ENCODE peak calls at places on chromosomes 11 and 22, in five cellular contexts. D is activated CD4-positive, CD25-positive, alpha-beta regulatory T cell treated with anti-CD3 and anti-CD28 coated beads, Interleukin-2, amount 50 U/mL, for 72 hours; B is activated CD8-positive, alpha-beta memory T cell treated with anti-CD3 and anti-CD28 coated beads for 1 hour; M is neuronal stem cell; P is cardiac fibroblast. J is an unnamed sample.

GRCh38 chr11:93322207-93322606 is 8.3 kb upstream of the DEUP1 start:
- DNase-seq in P (no peak), D (no peak), B (no peak), M (no peak), J (no peak)

GRCh38 chr22:43158778-43159483 is 7.6 kb downstream of the TSPO start:
- DNase-seq in P (no peak), B (no peak), M (no peak), D (no peak), J (no peak)

GRCh38 chr11:94129505-94130335 is 1.1 kb downstream of the PANX1 start:
- DNase-seq in M (no peak), D (no peak), B (peak), P (peak), J (no peak)

GRCh38 chr11:72655014-72655413 is 19.2 kb downstream of the PDE2A start:
- DNase-seq in B (no peak), P (no peak), M (no peak), D (no peak), J (no peak)

GRCh38 chr22:26417406-26417805 is 11.7 kb upstream of the ASPHD2 start:
- DNase-seq in P (no peak), D (no peak), M (no peak), B (no peak), J (no peak)

GRCh38 chr11:297666-298405 is 1.5 kb downstream of the IFITM5 start:
- DNase-seq in P (no peak), D (peak), B (no peak), M (no peak), J (no peak)

GRCh38 chr11:68010058-68011041 is at the start of gene ALDH3B1:
- DNase-seq in M (no peak), D (no peak), B (no peak), P (peak), J (no peak)

GRCh38 chr11:78961938-78962701 is 387.5 kb upstream of the NARS2 start:
- DNase-seq in D (no peak), P (peak), M (peak), B (no peak), J (no peak)

GRCh38 chr11:117064275-117064674 is 34.0 kb downstream of the SIK3 start:
- DNase-seq in B (no peak), P (peak), D (no peak), M (no peak), J (no peak)

GRCh38 chr22:44426981-44427380 is 71.1 kb downstream of the RTL6 start:
- DNase-seq in B (no peak), M (no peak), D (no peak), P (no peak), J (no peak)

GRCh38 chr11:64294665-64295289 is 3.7 kb downstream of the KCNK4 start:
- DNase-seq in P (no peak), M (no peak), B (no peak), D (no peak), J (no peak)

GRCh38 chr11:6615882-6616585 is 3.2 kb downstream of the TPP1 start:
- DNase-seq in M (no peak), P (peak), B (no peak), D (no peak), J (no peak)